ENCODE peak calls at places on chromosome 13, in four cellular contexts. M, G, D and V are unnamed samples.

GRCh38 chr13:24092108-24092507 is 68.4 kb upstream of the SPATA13 start:
- DNase-seq in M (no peak), G (no peak), D (no peak), V (no peak)

GRCh38 chr13:44103721-44104490 is 224.2 kb downstream of the LACC1 start:
- DNase-seq in M (no peak), G (no peak), D (no peak), V (no peak)

GRCh38 chr13:44651209-44651608 is 75.1 kb upstream of the TSC22D1 start:
- DNase-seq in M (no peak), G (no peak), D (no peak), V (no peak)

GRCh38 chr13:30334663-30335386 is 27.5 kb upstream of the KATNAL1 start:
- DNase-seq in M (peak), G (no peak), D (no peak), V (peak)

GRCh38 chr13:50127017-50127725 is 111.9 kb downstream of the KCNRG start:
- DNase-seq in M (peak), G (peak), D (peak), V (peak)

GRCh38 chr13:46134961-46135522 is 30.2 kb upstream of the CPB2 start:
- DNase-seq in M (peak), G (no peak), D (no peak), V (no peak)

GRCh38 chr13:41455725-41456419 is 1.5 kb upstream of the RGCC start:
- DNase-seq in M (peak), G (no peak), D (no peak), V (no peak)

GRCh38 chr13:20561731-20562130 is 5.2 kb upstream of the IFT88 start:
- DNase-seq in M (no peak), G (no peak), D (no peak), V (no peak)

GRCh38 chr13:73914119-73914518 is 220.1 kb downstream of the KLF12 start:
- DNase-seq in M (no peak), G (no peak), D (peak), V (peak)

GRCh38 chr13:48429886-48430285 is 17.0 kb upstream of the LPAR6 start:
- DNase-seq in M (no peak), G (no peak), D (no peak), V (no peak)

GRCh38 chr13:24097667-24098066 is 62.9 kb upstream of the SPATA13 start:
- DNase-seq in M (no peak), G (no peak), D (no peak), V (no peak)

GRCh38 chr13:110464547-110465343 is 96.8 kb downstream of the RAB20 start:
- DNase-seq in M (no peak), G (no peak), D (no peak), V (no peak)

GRCh38 chr13:46753917-46754316 is 43.0 kb downstream of the ESD start:
- DNase-seq in M (no peak), G (no peak), D (no peak), V (no peak)

GRCh38 chr13:94227255-94227879 is 252.1 kb downstream of the DCT start:
- DNase-seq in M (no peak), G (no peak), D (no peak), V (no peak)

GRCh38 chr13:52644108-52644507 is 1.9 kb downstream of the HNRNPA1L2 start:
- DNase-seq in M (no peak), G (no peak), D (peak), V (no peak)

GRCh38 chr13:29958476-29958875 is 108.1 kb upstream of the UBL3 start:
- DNase-seq in M (no peak), G (no peak), D (no peak), V (no peak)

GRCh38 chr13:109871018-109871370 is 84.6 kb upstream of the IRS2 start:
- DNase-seq in M (no peak), G (no peak), D (no peak), V (peak)

GRCh38 chr13:50065712-50066111 is 50.5 kb downstream of the KCNRG start:
- DNase-seq in M (no peak), G (no peak), D (no peak), V (no peak)

GRCh38 chr13:30576528-30576927 is 41.2 kb upstream of the USPL1 start:
- DNase-seq in M (no peak), G (no peak), D (peak), V (peak)

GRCh38 chr13:99743079-99743478 is 228.5 kb downstream of the ZIC5 start:
- DNase-seq in M (peak), G (no peak), D (no peak), V (no peak)

GRCh38 chr13:109646423-109646822 is 140.0 kb downstream of the IRS2 start:
- DNase-seq in M (no peak), G (no peak), D (no peak), V (no peak)

GRCh38 chr13:99959538-99960230 is 11.9 kb downstream of the ZIC5 start:
- DNase-seq in M (peak), G (no peak), D (no peak), V (no peak)

GRCh38 chr13:99486996-99487395 is 14.3 kb upstream of the TM9SF2 start:
- DNase-seq in M (no peak), G (no peak), D (no peak), V (no peak)

GRCh38 chr13:43316997-43317396 is 293.6 kb downstream of the DNAJC15 start:
- DNase-seq in M (peak), G (peak), D (peak), V (peak)

GRCh38 chr13:77222000-77222690 is 104.7 kb downstream of the MYCBP2 start:
- DNase-seq in M (no peak), G (no peak), D (no peak), V (no peak)

GRCh38 chr13:45162821-45163220 is 38.0 kb downstream of the KCTD4 start:
- DNase-seq in M (no peak), G (no peak), D (peak), V (peak)

GRCh38 chr13:96284971-96285370 is 195.1 kb downstream of the HS6ST3 start:
- DNase-seq in M (no peak), G (no peak), D (no peak), V (no peak)

GRCh38 chr13:27559714-27560113 is 60.6 kb downstream of the LNX2 start:
- DNase-seq in M (no peak), G (no peak), D (no peak), V (no peak)

GRCh38 chr13:77239312-77239711 is 87.6 kb downstream of the MYCBP2 start:
- DNase-seq in M (no peak), G (no peak), D (no peak), V (no peak)

GRCh38 chr13:50080856-50081105 is 65.5 kb downstream of the KCNRG start:
- DNase-seq in M (no peak), G (no peak), D (peak), V (peak)

GRCh38 chr13:43374621-43375020 is 351.2 kb downstream of the DNAJC15 start:
- DNase-seq in M (no peak), G (no peak), D (peak), V (peak)

GRCh38 chr13:107767119-107767518 is 448.2 kb downstream of the LIG4 start:
- DNase-seq in M (no peak), G (no peak), D (no peak), V (no peak)

GRCh38 chr13:111219306-111219705 is 101.1 kb upstream of the TEX29 start:
- DNase-seq in M (no peak), G (peak), D (peak), V (peak)

DNA sequence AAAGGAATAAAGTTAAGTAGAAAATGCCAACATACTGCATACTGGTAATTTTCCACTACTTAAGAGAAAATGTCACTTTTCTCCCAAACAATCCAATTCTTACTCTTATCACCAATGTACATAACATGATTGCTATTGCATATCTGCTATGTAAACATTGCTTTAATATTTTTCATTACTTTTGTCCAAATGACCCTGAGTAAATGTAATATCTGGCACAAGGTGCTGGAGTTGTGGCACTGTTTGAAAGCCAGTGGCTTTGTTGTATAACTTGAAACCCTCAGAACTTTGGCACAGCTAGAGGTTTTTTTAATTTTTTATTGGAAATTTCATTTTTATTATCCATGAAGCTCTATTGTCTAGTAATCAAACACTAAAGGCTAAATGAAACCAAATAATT is 45.7 kb upstream of the SPRY2 start:
- DNase-seq in M (no peak), G (no peak), D (peak), V (no peak)
- TF ChIP-seq CTCF in M (no peak), G (no peak), D (no peak), V (no peak)

GRCh38 chr13:112804374-112804773 is 114.5 kb downstream of the ATP11A start:
- DNase-seq in M (no peak), G (no peak), D (no peak), V (no peak)
- H3K4me3 ChIP-seq in M (no peak), G (no peak), D (no peak), V (no peak)

GRCh38 chr13:91554101-91554500 is 155.7 kb downstream of the GPC5 start:
- DNase-seq in M (no peak), G (no peak), D (no peak), V (no peak)

GRCh38 chr13:91557328-91557727 is 158.9 kb downstream of the GPC5 start:
- DNase-seq in M (no peak), G (no peak), D (no peak), V (no peak)

DNA sequence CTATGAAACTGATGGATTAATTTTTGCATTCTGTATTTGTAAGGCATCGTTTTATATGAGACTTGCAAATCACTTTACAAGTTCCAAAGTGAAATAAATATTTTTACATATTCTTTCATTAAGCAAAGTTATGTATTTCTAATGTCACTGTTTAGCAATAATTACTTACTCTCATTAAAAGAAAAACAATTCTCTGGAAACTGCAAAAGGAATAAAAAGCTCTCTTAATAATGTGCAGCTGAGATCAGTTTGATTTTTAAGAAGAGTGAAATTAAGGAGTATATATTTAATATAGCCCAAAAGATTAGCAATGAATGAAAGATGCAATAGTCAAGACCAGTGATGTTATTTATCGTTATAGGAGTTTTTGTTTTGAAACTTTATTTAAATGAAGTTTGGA is 155.2 kb downstream of the GPC5 start:
- DNase-seq in M (no peak), G (no peak), D (no peak), V (no peak)
- TF ChIP-seq CTCF in M (no peak), G (no peak), D (no peak), V (no peak)

DNA sequence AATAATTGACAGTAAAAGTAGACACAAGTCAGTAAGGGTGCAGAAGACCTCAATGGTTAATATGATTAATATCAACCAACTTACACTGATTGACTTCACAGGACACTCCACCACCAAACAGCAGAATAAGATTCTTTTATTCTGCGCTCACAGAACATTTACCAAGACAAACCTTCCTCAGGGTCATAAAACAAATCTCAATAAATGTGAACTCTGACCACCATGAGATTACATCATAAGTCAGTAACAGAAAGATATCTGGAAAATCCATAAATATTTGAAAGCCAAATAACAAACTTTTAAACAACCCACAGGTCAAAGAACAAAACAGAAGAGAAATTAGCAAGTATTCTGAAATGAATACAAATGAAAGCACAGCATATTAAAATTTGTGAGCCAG is 99.7 kb downstream of the SPACA7 start:
- DNase-seq in M (no peak), G (no peak), D (no peak), V (no peak)
- H3K4me3 ChIP-seq in M (no peak), G (no peak), D (no peak), V (no peak)

GRCh38 chr13:34076943-34077703 is 259.2 kb downstream of the RFC3 start:
- DNase-seq in M (peak), G (no peak), D (peak), V (peak)
- TF ChIP-seq CTCF in M (peak), G (peak), D (peak), V (peak)

GRCh38 chr13:36163809-36164308 is 32.7 kb upstream of the DCLK1 start:
- DNase-seq in M (no peak), G (peak), D (peak), V (peak)
- H3K4me3 ChIP-seq in M (no peak), G (no peak), D (no peak), V (no peak)

GRCh38 chr13:97631158-97631557 is 197.2 kb downstream of the RAP2A start:
- DNase-seq in M (peak), G (no peak), D (no peak), V (no peak)
- TF ChIP-seq CTCF in M (peak), G (no peak), D (no peak), V (no peak)